ENCODE peak calls at places on chromosome 13, in seven cellular contexts. One of them, this sample, is unnamed.

GRCh38 chr13:113605461-113605860 is 20.9 kb downstream of the TFDP1 start:
- DNase-seq in transverse colon: no peak
- DNase-seq in uterus: no peak
- DNase-seq in Peyer's patch: no peak
- DNase-seq in sigmoid colon: no peak
- DNase-seq in breast epithelium: no peak
- DNase-seq in esophagus squamous epithelium: no peak
- DNase-seq in this sample: no peak

GRCh38 chr13:114019367-114019766 is 45.5 kb upstream of the C13orf46 start:
- DNase-seq in sigmoid colon: no peak
- DNase-seq in Peyer's patch: no peak
- DNase-seq in breast epithelium: no peak
- DNase-seq in uterus: no peak
- DNase-seq in transverse colon: no peak
- DNase-seq in esophagus squamous epithelium: no peak
- DNase-seq in this sample: peak

GRCh38 chr13:66860868-66861447 is 369.2 kb downstream of the PCDH9 start:
- DNase-seq in uterus: no peak
- DNase-seq in transverse colon: no peak
- DNase-seq in breast epithelium: no peak
- DNase-seq in Peyer's patch: no peak
- DNase-seq in sigmoid colon: no peak
- DNase-seq in esophagus squamous epithelium: no peak
- DNase-seq in this sample: no peak

GRCh38 chr13:93224545-93224944 is 2.1 kb upstream of the GPC6 start:
- DNase-seq in Peyer's patch: no peak
- DNase-seq in sigmoid colon: no peak
- DNase-seq in esophagus squamous epithelium: no peak
- DNase-seq in uterus: no peak
- DNase-seq in transverse colon: no peak
- DNase-seq in breast epithelium: no peak
- DNase-seq in this sample: no peak

GRCh38 chr13:114059946-114060860 is 72.2 kb downstream of the RASA3 start:
- DNase-seq in transverse colon: no peak
- DNase-seq in esophagus squamous epithelium: no peak
- DNase-seq in breast epithelium: no peak
- DNase-seq in Peyer's patch: no peak
- DNase-seq in uterus: no peak
- DNase-seq in sigmoid colon: no peak
- DNase-seq in this sample: no peak

GRCh38 chr13:59409211-59409610 is 754.5 kb downstream of the DIAPH3 start:
- DNase-seq in uterus: no peak
- DNase-seq in breast epithelium: peak
- DNase-seq in sigmoid colon: peak
- DNase-seq in transverse colon: peak
- DNase-seq in Peyer's patch: no peak
- DNase-seq in esophagus squamous epithelium: no peak
- DNase-seq in this sample: no peak

GRCh38 chr13:97758317-97758716 is 195.2 kb upstream of the IPO5 start:
- DNase-seq in uterus: no peak
- DNase-seq in sigmoid colon: no peak
- DNase-seq in esophagus squamous epithelium: no peak
- DNase-seq in breast epithelium: no peak
- DNase-seq in transverse colon: no peak
- DNase-seq in Peyer's patch: no peak
- DNase-seq in this sample: no peak

GRCh38 chr13:74889321-74889720 is 592.6 kb downstream of the TBC1D4 start:
- DNase-seq in Peyer's patch: no peak
- DNase-seq in transverse colon: no peak
- DNase-seq in esophagus squamous epithelium: no peak
- DNase-seq in breast epithelium: no peak
- DNase-seq in sigmoid colon: no peak
- DNase-seq in uterus: no peak
- DNase-seq in this sample: no peak

GRCh38 chr13:60178327-60178726 is 14.6 kb upstream of the DIAPH3 start:
- DNase-seq in esophagus squamous epithelium: no peak
- DNase-seq in uterus: no peak
- DNase-seq in sigmoid colon: no peak
- DNase-seq in Peyer's patch: no peak
- DNase-seq in transverse colon: no peak
- DNase-seq in breast epithelium: no peak
- DNase-seq in this sample: no peak

GRCh38 chr13:40190656-40191100 is 475.8 kb downstream of the FOXO1 start:
- DNase-seq in breast epithelium: peak
- DNase-seq in transverse colon: peak
- DNase-seq in esophagus squamous epithelium: peak
- DNase-seq in uterus: peak
- DNase-seq in sigmoid colon: peak
- DNase-seq in Peyer's patch: peak
- DNase-seq in this sample: no peak

GRCh38 chr13:98180092-98180491 is 3.0 kb upstream of the RNF113B start:
- DNase-seq in Peyer's patch: no peak
- DNase-seq in esophagus squamous epithelium: no peak
- DNase-seq in sigmoid colon: no peak
- DNase-seq in breast epithelium: no peak
- DNase-seq in transverse colon: no peak
- DNase-seq in uterus: no peak
- DNase-seq in this sample: no peak

GRCh38 chr13:59946924-59947323 is 216.8 kb downstream of the DIAPH3 start:
- DNase-seq in uterus: no peak
- DNase-seq in Peyer's patch: no peak
- DNase-seq in sigmoid colon: no peak
- DNase-seq in transverse colon: no peak
- DNase-seq in breast epithelium: no peak
- DNase-seq in esophagus squamous epithelium: no peak
- DNase-seq in this sample: no peak

GRCh38 chr13:94236876-94237275 is 242.6 kb downstream of the DCT start:
- DNase-seq in uterus: no peak
- DNase-seq in transverse colon: no peak
- DNase-seq in esophagus squamous epithelium: no peak
- DNase-seq in breast epithelium: no peak
- DNase-seq in Peyer's patch: no peak
- DNase-seq in sigmoid colon: no peak
- DNase-seq in this sample: no peak

GRCh38 chr13:45185286-45185685 is 15.6 kb downstream of the KCTD4 start:
- DNase-seq in breast epithelium: no peak
- DNase-seq in sigmoid colon: no peak
- DNase-seq in esophagus squamous epithelium: no peak
- DNase-seq in uterus: no peak
- DNase-seq in transverse colon: no peak
- DNase-seq in Peyer's patch: no peak
- DNase-seq in this sample: no peak
- TF ChIP-seq POLR2A in breast epithelium: no peak
- TF ChIP-seq POLR2A in sigmoid colon: no peak
- TF ChIP-seq POLR2A in esophagus squamous epithelium: no peak
- TF ChIP-seq POLR2A in uterus: no peak
- TF ChIP-seq POLR2A in transverse colon: no peak
- TF ChIP-seq POLR2A in Peyer's patch: no peak
- TF ChIP-seq POLR2A in this sample: no peak

GRCh38 chr13:30373727-30374126 is 48.6 kb upstream of the UBE2L5 start:
- DNase-seq in uterus: no peak
- DNase-seq in Peyer's patch: peak
- DNase-seq in esophagus squamous epithelium: peak
- DNase-seq in transverse colon: peak
- DNase-seq in sigmoid colon: no peak
- DNase-seq in breast epithelium: no peak
- DNase-seq in this sample: no peak

GRCh38 chr13:30370146-30370545 is 52.1 kb upstream of the UBE2L5 start:
- DNase-seq in Peyer's patch: no peak
- DNase-seq in esophagus squamous epithelium: no peak
- DNase-seq in transverse colon: no peak
- DNase-seq in uterus: no peak
- DNase-seq in breast epithelium: no peak
- DNase-seq in sigmoid colon: no peak
- DNase-seq in this sample: no peak

GRCh38 chr13:30375436-30375835 is 46.9 kb upstream of the UBE2L5 start:
- DNase-seq in transverse colon: no peak
- DNase-seq in uterus: no peak
- DNase-seq in esophagus squamous epithelium: no peak
- DNase-seq in sigmoid colon: no peak
- DNase-seq in Peyer's patch: no peak
- DNase-seq in breast epithelium: no peak
- DNase-seq in this sample: no peak

GRCh38 chr13:30370916-30371521 is 51.3 kb upstream of the UBE2L5 start:
- DNase-seq in transverse colon: no peak
- DNase-seq in uterus: no peak
- DNase-seq in breast epithelium: no peak
- DNase-seq in Peyer's patch: no peak
- DNase-seq in sigmoid colon: no peak
- DNase-seq in esophagus squamous epithelium: no peak
- DNase-seq in this sample: no peak

DNA sequence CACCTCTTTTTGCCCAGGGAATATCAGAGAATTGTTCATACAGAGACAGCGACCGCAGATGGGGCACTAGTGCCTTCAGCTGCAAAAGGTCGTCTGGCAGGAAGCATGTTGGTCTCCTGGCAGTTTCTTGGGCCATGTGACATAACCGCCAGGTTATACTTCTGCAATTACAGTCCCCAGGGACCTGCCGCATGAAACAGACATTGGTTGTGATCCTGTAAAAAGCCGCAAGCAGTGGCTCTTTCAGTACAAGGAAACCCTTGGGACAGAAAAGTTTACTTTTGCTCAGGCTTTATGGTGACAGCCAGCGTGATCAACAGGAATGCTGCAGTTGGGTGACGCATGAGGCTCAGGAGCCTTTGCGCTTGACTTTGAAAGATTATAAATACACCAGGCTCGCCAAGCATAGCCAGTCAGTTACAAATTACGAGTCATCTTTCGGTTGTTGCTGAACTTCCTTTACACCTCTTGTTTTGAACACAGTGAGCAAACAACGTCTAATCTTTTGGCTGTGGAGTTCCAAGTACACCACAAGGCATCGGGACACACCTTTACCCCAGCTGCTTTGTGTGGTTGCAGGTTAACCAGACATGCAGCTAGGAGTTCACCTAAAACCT is 50.5 kb upstream of the UBE2L5 start:
- DNase-seq in esophagus squamous epithelium: peak
- DNase-seq in breast epithelium: no peak
- DNase-seq in uterus: no peak
- DNase-seq in Peyer's patch: peak
- DNase-seq in transverse colon: peak
- DNase-seq in sigmoid colon: no peak
- DNase-seq in this sample: no peak
- TF ChIP-seq POLR2A in esophagus squamous epithelium: no peak
- TF ChIP-seq POLR2A in breast epithelium: no peak
- TF ChIP-seq POLR2A in uterus: no peak
- TF ChIP-seq POLR2A in Peyer's patch: no peak
- TF ChIP-seq POLR2A in transverse colon: peak
- TF ChIP-seq POLR2A in sigmoid colon: no peak
- TF ChIP-seq POLR2A in this sample: no peak

GRCh38 chr13:106533940-106534843 is 1.3 kb downstream of the EFNB2 start:
- DNase-seq in transverse colon: peak
- DNase-seq in breast epithelium: no peak
- DNase-seq in sigmoid colon: peak
- DNase-seq in esophagus squamous epithelium: no peak
- DNase-seq in uterus: peak
- DNase-seq in Peyer's patch: peak
- DNase-seq in this sample: peak

GRCh38 chr13:106536244-106537034 is 977 bp upstream of the EFNB2 start:
- DNase-seq in uterus: peak
- DNase-seq in Peyer's patch: peak
- DNase-seq in transverse colon: peak
- DNase-seq in sigmoid colon: peak
- DNase-seq in breast epithelium: peak
- DNase-seq in esophagus squamous epithelium: peak
- DNase-seq in this sample: peak

GRCh38 chr13:106534844-106535551 is 464 bp downstream of the EFNB2 start:
- DNase-seq in Peyer's patch: no peak
- DNase-seq in breast epithelium: no peak
- DNase-seq in transverse colon: no peak
- DNase-seq in uterus: no peak
- DNase-seq in sigmoid colon: peak
- DNase-seq in esophagus squamous epithelium: no peak
- DNase-seq in this sample: peak

GRCh38 chr13:106537521-106537920 is 2.1 kb upstream of the EFNB2 start:
- DNase-seq in transverse colon: no peak
- DNase-seq in sigmoid colon: no peak
- DNase-seq in breast epithelium: no peak
- DNase-seq in uterus: no peak
- DNase-seq in esophagus squamous epithelium: no peak
- DNase-seq in Peyer's patch: no peak
- DNase-seq in this sample: no peak

DNA sequence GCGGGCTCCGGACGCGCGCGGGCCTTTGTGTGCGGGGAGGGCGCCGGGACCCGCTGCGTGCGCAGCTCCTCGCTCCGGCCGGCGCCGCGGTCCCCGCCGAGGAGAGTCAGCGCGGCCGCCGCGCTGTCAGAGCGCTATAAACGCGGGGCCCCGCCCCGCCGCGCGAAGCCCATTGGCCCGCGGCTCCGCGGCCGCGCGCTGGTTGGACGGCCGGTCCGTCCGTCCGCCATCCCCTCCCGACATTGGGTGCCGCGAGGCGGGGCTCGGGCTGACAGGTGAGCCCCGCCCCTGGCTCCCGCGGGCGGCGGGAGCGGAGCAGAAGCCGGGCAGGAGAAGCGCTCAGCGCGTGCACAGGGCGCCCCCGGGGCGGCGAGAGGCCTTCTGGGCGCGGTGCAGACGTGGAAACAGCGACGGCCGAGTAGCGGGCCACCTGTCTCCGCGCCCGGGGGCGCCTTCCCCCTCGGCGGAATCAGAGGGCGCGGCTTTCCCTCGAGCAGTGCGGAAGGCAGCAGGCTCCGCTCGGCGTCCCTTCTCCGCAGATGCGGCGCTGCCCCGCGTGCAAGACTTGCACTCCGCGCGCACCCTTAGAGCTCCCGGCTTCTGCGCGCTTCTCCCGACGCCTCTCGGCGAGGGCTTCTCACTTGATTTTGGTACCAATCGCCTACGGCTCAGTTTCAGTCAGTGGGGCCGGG is at the start of gene EFNB2:
- DNase-seq in uterus: peak
- DNase-seq in sigmoid colon: peak
- DNase-seq in Peyer's patch: peak
- DNase-seq in esophagus squamous epithelium: peak
- DNase-seq in breast epithelium: peak
- DNase-seq in transverse colon: peak
- DNase-seq in this sample: peak
- TF ChIP-seq POLR2A in uterus: peak
- TF ChIP-seq POLR2A in sigmoid colon: no peak
- TF ChIP-seq POLR2A in Peyer's patch: peak
- TF ChIP-seq POLR2A in esophagus squamous epithelium: peak
- TF ChIP-seq POLR2A in breast epithelium: no peak
- TF ChIP-seq POLR2A in transverse colon: peak
- TF ChIP-seq POLR2A in this sample: peak

DNA sequence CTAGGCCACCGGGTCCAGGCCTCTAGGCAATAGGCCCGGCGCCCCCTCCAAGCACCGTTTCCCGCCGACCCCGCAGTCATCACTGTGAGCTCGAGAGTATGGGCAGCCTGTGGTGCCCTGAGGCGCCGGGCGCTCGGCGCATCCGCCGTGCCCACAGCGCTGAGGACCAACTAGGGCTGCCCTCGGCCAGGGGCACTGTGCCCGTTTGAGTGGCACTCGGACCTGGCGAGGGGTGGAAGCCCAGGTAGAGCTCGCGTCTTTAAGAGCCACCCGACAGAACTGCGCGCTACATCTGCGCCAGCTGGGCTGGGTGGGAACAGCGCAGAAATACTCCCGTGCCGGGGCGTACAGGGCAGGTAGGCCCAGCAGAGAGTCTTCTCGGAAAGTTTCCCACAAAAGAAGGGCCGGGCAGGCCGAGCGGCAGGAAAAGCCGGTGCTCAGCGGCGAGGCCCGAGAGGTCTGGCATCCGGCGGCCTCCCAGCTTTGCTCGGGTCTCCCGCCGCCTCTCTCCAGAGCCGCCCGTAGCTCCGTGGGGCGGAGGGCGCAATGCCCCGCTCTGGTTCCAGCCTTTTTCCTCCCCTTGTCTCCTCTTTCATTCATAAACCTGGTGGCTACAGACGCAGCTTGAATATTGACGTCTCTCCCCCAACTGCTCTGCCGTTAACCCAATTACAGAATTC is 5.4 kb upstream of the SOX1 start:
- DNase-seq in uterus: no peak
- DNase-seq in Peyer's patch: no peak
- DNase-seq in esophagus squamous epithelium: no peak
- DNase-seq in transverse colon: no peak
- DNase-seq in sigmoid colon: no peak
- DNase-seq in breast epithelium: no peak
- DNase-seq in this sample: no peak
- TF ChIP-seq POLR2A in uterus: no peak
- TF ChIP-seq POLR2A in Peyer's patch: no peak
- TF ChIP-seq POLR2A in esophagus squamous epithelium: no peak
- TF ChIP-seq POLR2A in transverse colon: no peak
- TF ChIP-seq POLR2A in sigmoid colon: no peak
- TF ChIP-seq POLR2A in breast epithelium: no peak
- TF ChIP-seq POLR2A in this sample: no peak

This sample was measured in erythroblast.